ENCODE peak calls at places on chromosome 1, in eight cellular contexts. Q is PC-9, T is mesenchymal stem cell, G is OCI-LY7, R is MM.1S, S is neural progenitor cell, Y is mammary epithelial cell, P is IMR-90. A is an unnamed sample.

GRCh38 chr1:161946071-161946987 is 77.3 kb downstream of the OLFML2B start:
- DNase-seq in Q (no peak), T (peak; percentile 72), G (no peak), R (no peak), S (no peak), Y (no peak), P (peak; percentile 80), A (no peak)

GRCh38 chr1:110554871-110555801 is 36.2 kb upstream of the KCNA10 start:
- DNase-seq in Q (no peak), T (peak; percentile 26), G (no peak), R (peak; percentile 18), S (peak; percentile 75), Y (no peak), P (peak; percentile 1), A (peak; percentile 11)

GRCh38 chr1:212285685-212286436 is 651 bp downstream of the PPP2R5A start:
- DNase-seq in Q (peak; percentile 49), T (peak; percentile 62), G (peak; percentile 84), R (peak; percentile 78), S (peak; percentile 78), Y (peak; percentile 64), P (peak; percentile 35), A (no peak)

GRCh38 chr1:86419277-86419903 is 4.6 kb upstream of the CLCA2 start:
- DNase-seq in Q (peak; percentile 62), T (peak; percentile 19), G (peak; percentile 65), R (peak; percentile 61), S (peak; percentile 15), Y (peak; percentile 52), P (no peak), A (no peak)

GRCh38 chr1:85544689-85545203 is 35.8 kb upstream of the CCN1 start:
- DNase-seq in Q (peak; percentile 99), T (peak; percentile 26), G (no peak), R (no peak), S (no peak), Y (peak; percentile 61), P (peak; percentile 66), A (peak; percentile 46)

GRCh38 chr1:78211483-78212092 is 165.8 kb downstream of the GIPC2 start:
- DNase-seq in Q (no peak), T (no peak), G (no peak), R (no peak), S (no peak), Y (no peak), P (no peak), A (no peak)

GRCh38 chr1:76547916-76548315 is 319.4 kb upstream of the ST6GALNAC5 start:
- DNase-seq in Q (no peak), T (no peak), G (no peak), R (no peak), S (peak; percentile 65), Y (no peak), P (no peak), A (no peak)

GRCh38 chr1:156276532-156276931 is 6.1 kb downstream of the SMG5 start:
- DNase-seq in Q (no peak), T (no peak), G (no peak), R (no peak), S (no peak), Y (no peak), P (no peak), A (no peak)

GRCh38 chr1:89904219-89904980 is 83.6 kb downstream of the LRRC8D start:
- DNase-seq in Q (no peak), T (no peak), G (no peak), R (no peak), S (no peak), Y (no peak), P (no peak), A (no peak)

GRCh38 chr1:228045871-228046270 is 36.6 kb upstream of the ARF1 start:
- DNase-seq in Q (peak; percentile 92), T (no peak), G (no peak), R (no peak), S (no peak), Y (no peak), P (no peak), A (no peak)

GRCh38 chr1:183106746-183107145 is 79.3 kb upstream of the LAMC2 start:
- DNase-seq in Q (no peak), T (peak; percentile 93), G (no peak), R (no peak), S (no peak), Y (no peak), P (peak; percentile 84), A (no peak)

GRCh38 chr1:169892819-169893644 is 664 bp downstream of the SCYL3 start:
- DNase-seq in Q (no peak), T (peak; percentile 59), G (peak; percentile 11), R (peak; percentile 38), S (peak; percentile 11), Y (no peak), P (peak; percentile 27), A (no peak)

GRCh38 chr1:235429143-235429542 is 61.9 kb downstream of the TBCE start:
- DNase-seq in Q (no peak), T (no peak), G (no peak), R (no peak), S (no peak), Y (no peak), P (no peak), A (no peak)

GRCh38 chr1:59674605-59675004 is 140.1 kb upstream of the HOOK1 start:
- DNase-seq in Q (no peak), T (no peak), G (no peak), R (no peak), S (no peak), Y (peak; percentile 83), P (peak; percentile 24), A (peak; percentile 88)

GRCh38 chr1:74375376-74375775 is 137.0 kb downstream of the LRRC53 start:
- DNase-seq in Q (no peak), T (no peak), G (no peak), R (no peak), S (no peak), Y (no peak), P (peak; percentile 23), A (no peak)

GRCh38 chr1:224502459-224503160 is 68.0 kb upstream of the WDR26 start:
- DNase-seq in Q (no peak), T (peak; percentile 50), G (no peak), R (no peak), S (peak; percentile 74), Y (peak; percentile 37), P (no peak), A (no peak)

GRCh38 chr1:214970016-214970415 is 112.5 kb upstream of the KCNK2 start:
- DNase-seq in Q (no peak), T (no peak), G (no peak), R (no peak), S (no peak), Y (no peak), P (peak; percentile 61), A (no peak)

GRCh38 chr1:69263982-69264381 is 303.7 kb upstream of the LRRC7 start:
- DNase-seq in Q (no peak), T (peak; percentile 66), G (no peak), R (no peak), S (no peak), Y (no peak), P (no peak), A (no peak)

GRCh38 chr1:72526926-72527325 is 244.6 kb upstream of the NEGR1 start:
- DNase-seq in Q (no peak), T (no peak), G (no peak), R (no peak), S (no peak), Y (peak; percentile 54), P (peak; percentile 21), A (no peak)

GRCh38 chr1:97796716-97797115 is 124.1 kb downstream of the DPYD start:
- DNase-seq in Q (no peak), T (peak; percentile 6), G (no peak), R (no peak), S (no peak), Y (no peak), P (peak; percentile 8), A (no peak)

DNA sequence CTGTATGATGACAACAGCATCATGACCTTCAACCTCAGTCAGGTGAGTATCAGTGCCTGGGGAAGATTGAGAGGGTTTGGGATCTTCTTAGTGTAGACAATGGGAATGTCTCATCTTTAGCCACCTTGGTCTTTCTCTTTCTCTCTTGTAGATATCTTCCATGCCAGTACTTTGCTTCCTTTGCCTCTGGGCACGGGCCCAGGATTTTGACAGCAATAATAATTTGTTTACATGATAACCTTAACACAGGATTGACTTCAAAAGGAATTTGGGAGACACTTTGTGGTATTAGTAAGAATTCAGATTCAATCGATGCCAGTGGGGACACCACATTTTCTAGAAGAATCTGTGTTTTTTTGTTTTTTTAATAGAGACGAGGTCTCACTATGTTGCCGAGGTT is 12.1 kb upstream of the PIGV start:
- DNase-seq in Q (no peak), T (no peak), G (no peak), R (no peak), S (no peak), Y (no peak), P (no peak), A (no peak)
- H3K4me2 ChIP-seq in Q (no peak overlapping the region), T (no peak overlapping the region), G (no peak overlapping the region), R (no peak overlapping the region), S (no peak overlapping the region), Y (no peak overlapping the region), P (no peak overlapping the region), A (no peak overlapping the region)

GRCh38 chr1:202287196-202287595 is 54.5 kb downstream of the UBE2T start:
- DNase-seq in Q (no peak), T (no peak), G (no peak), R (no peak), S (no peak), Y (no peak), P (no peak), A (no peak)
- H3K4me2 ChIP-seq in Q (no peak overlapping the region), T (no peak overlapping the region), G (no peak overlapping the region), R (no peak overlapping the region), S (no peak overlapping the region), Y (no peak overlapping the region), P (no peak overlapping the region), A (no peak overlapping the region)

DNA sequence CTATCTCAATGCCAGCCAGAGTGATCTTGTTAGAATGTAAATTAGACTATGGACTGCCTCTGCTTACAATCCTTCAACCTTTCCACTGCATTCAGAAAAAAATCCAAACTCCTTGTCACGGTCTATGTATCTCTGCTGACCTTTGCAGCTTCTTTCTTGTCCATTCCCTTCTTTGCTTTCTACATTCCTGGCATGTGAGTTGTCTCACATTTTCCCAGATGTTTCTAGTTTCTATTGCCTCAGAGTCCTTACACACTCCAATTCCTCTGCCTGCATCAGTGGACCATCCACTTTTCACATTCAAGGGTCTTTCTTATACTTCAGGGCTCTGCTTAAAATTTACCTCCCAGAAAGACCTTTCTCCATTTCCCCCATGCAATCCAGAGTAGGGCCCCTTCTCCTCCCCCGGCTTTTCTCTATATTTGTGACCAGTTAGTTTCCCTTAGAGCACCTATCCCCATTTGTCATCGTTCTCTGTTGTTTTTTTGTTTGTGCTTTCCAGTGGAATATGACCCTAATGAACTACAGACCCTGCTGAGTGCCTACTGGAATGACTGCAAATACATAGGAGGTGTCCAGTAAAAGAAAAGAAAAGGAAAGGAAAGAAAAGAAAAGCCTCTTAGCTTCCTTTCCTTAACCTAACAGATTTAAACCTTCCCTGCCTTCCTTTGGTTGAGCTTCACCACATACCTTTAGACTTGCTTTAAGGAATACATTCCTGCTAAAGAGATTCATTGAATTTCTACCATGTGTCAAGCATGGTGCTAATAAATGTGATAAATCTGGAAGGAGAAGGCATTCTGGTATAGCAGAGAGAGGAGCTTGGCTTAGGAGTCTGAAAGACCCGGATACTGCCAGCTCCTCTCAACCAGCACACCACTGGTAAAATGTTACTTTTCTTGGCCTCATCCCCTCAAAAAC is 102.0 kb downstream of the DIRAS3 start:
- DNase-seq in Q (no peak), T (peak; percentile 80), G (no peak), R (no peak), S (no peak), Y (peak; percentile 26), P (peak; percentile 89), A (no peak)
- H3K4me2 ChIP-seq in Q (no peak overlapping the region), T (peak overlapping the region; percentile 2), G (no peak overlapping the region), R (no peak overlapping the region), S (peak overlapping the region; percentile 52), Y (no peak overlapping the region), P (peak overlapping the region; percentile 33), A (no peak overlapping the region)

GRCh38 chr1:202952818-202953217 is 5.3 kb downstream of the ADIPOR1 start:
- DNase-seq in Q (no peak), T (peak; percentile 36), G (no peak), R (no peak), S (no peak), Y (peak; percentile 93), P (peak; percentile 53), A (no peak)
- H3K4me2 ChIP-seq in Q (no peak overlapping the region), T (no peak overlapping the region), G (no peak overlapping the region), R (no peak overlapping the region), S (no peak overlapping the region), Y (peak overlapping the region; percentile 61), P (no peak overlapping the region), A (no peak overlapping the region)

A was measured in HepG2.